ENCODE peak calls at places on chromosome 19, in four cellular contexts. One of them, this sample, is unnamed.

GRCh38 chr19:35063940-35064818 is 22.7 kb downstream of the HPN start:
- DNase-seq in H1: no peak
- DNase-seq in tibial artery: no peak
- DNase-seq in activated CD4-positive, alpha-beta T cell treated with anti-CD3 and anti-CD28 coated beads for 4 hours: no peak
- DNase-seq in this sample: no peak

GRCh38 chr19:2431318-2432055 is 4.1 kb upstream of the TIMM13 start:
- DNase-seq in H1: no peak
- DNase-seq in tibial artery: no peak
- DNase-seq in activated CD4-positive, alpha-beta T cell treated with anti-CD3 and anti-CD28 coated beads for 4 hours: no peak
- DNase-seq in this sample: no peak

GRCh38 chr19:49064768-49065611 is at the start of gene NTF4:
- DNase-seq in activated CD4-positive, alpha-beta T cell treated with anti-CD3 and anti-CD28 coated beads for 4 hours: no peak
- DNase-seq in tibial artery: no peak
- DNase-seq in H1: no peak
- DNase-seq in this sample: peak

GRCh38 chr19:4969292-4969771 is 419 bp downstream of the KDM4B start:
- DNase-seq in activated CD4-positive, alpha-beta T cell treated with anti-CD3 and anti-CD28 coated beads for 4 hours: no peak
- DNase-seq in H1: no peak
- DNase-seq in tibial artery: no peak
- DNase-seq in this sample: no peak

GRCh38 chr19:45439569-45440258 is 16.0 kb upstream of the ERCC1 start:
- DNase-seq in activated CD4-positive, alpha-beta T cell treated with anti-CD3 and anti-CD28 coated beads for 4 hours: peak
- DNase-seq in tibial artery: peak
- DNase-seq in H1: no peak
- DNase-seq in this sample: peak

GRCh38 chr19:45126654-45127053 is 33.7 kb downstream of the PPP1R37 start:
- DNase-seq in H1: no peak
- DNase-seq in tibial artery: no peak
- DNase-seq in activated CD4-positive, alpha-beta T cell treated with anti-CD3 and anti-CD28 coated beads for 4 hours: no peak
- DNase-seq in this sample: no peak

GRCh38 chr19:13241321-13242104 is 91.3 kb downstream of the IER2 start:
- DNase-seq in tibial artery: no peak
- DNase-seq in H1: no peak
- DNase-seq in activated CD4-positive, alpha-beta T cell treated with anti-CD3 and anti-CD28 coated beads for 4 hours: peak
- DNase-seq in this sample: peak

GRCh38 chr19:39409207-39409885 is 2.7 kb downstream of the ZFP36 start:
- DNase-seq in activated CD4-positive, alpha-beta T cell treated with anti-CD3 and anti-CD28 coated beads for 4 hours: peak
- DNase-seq in tibial artery: peak
- DNase-seq in H1: peak
- DNase-seq in this sample: peak

GRCh38 chr19:35317464-35318043 is 11.4 kb upstream of the CD22 start:
- DNase-seq in activated CD4-positive, alpha-beta T cell treated with anti-CD3 and anti-CD28 coated beads for 4 hours: no peak
- DNase-seq in tibial artery: no peak
- DNase-seq in H1: no peak
- DNase-seq in this sample: no peak

GRCh38 chr19:51546650-51547396 is 15.4 kb upstream of the SIGLEC6 start:
- DNase-seq in H1: no peak
- DNase-seq in activated CD4-positive, alpha-beta T cell treated with anti-CD3 and anti-CD28 coated beads for 4 hours: no peak
- DNase-seq in tibial artery: no peak
- DNase-seq in this sample: no peak

GRCh38 chr19:46717716-46718143 is 816 bp upstream of the PRKD2 start:
- DNase-seq in H1: no peak
- DNase-seq in activated CD4-positive, alpha-beta T cell treated with anti-CD3 and anti-CD28 coated beads for 4 hours: no peak
- DNase-seq in tibial artery: no peak
- DNase-seq in this sample: peak

GRCh38 chr19:16066611-16067104 is 9.6 kb upstream of the TPM4 start:
- DNase-seq in tibial artery: peak
- DNase-seq in H1: no peak
- DNase-seq in activated CD4-positive, alpha-beta T cell treated with anti-CD3 and anti-CD28 coated beads for 4 hours: peak
- DNase-seq in this sample: peak

GRCh38 chr19:30556230-30556711 is 184.1 kb downstream of the ZNF536 start:
- DNase-seq in tibial artery: peak
- DNase-seq in activated CD4-positive, alpha-beta T cell treated with anti-CD3 and anti-CD28 coated beads for 4 hours: no peak
- DNase-seq in H1: no peak
- DNase-seq in this sample: no peak

GRCh38 chr19:15640294-15640903 is at the start of gene CYP4F3:
- DNase-seq in activated CD4-positive, alpha-beta T cell treated with anti-CD3 and anti-CD28 coated beads for 4 hours: no peak
- DNase-seq in H1: no peak
- DNase-seq in tibial artery: no peak
- DNase-seq in this sample: peak

GRCh38 chr19:49786432-49786831 is 19.6 kb downstream of the AP2A1 start:
- DNase-seq in tibial artery: peak
- DNase-seq in H1: no peak
- DNase-seq in activated CD4-positive, alpha-beta T cell treated with anti-CD3 and anti-CD28 coated beads for 4 hours: no peak
- DNase-seq in this sample: no peak

GRCh38 chr19:19403373-19403901 is 2.0 kb upstream of the GATAD2A start:
- DNase-seq in activated CD4-positive, alpha-beta T cell treated with anti-CD3 and anti-CD28 coated beads for 4 hours: peak
- DNase-seq in tibial artery: no peak
- DNase-seq in H1: no peak
- DNase-seq in this sample: no peak

GRCh38 chr19:44796701-44797115 is 12.2 kb upstream of the BCAM start:
- DNase-seq in H1: no peak
- DNase-seq in tibial artery: no peak
- DNase-seq in activated CD4-positive, alpha-beta T cell treated with anti-CD3 and anti-CD28 coated beads for 4 hours: no peak
- DNase-seq in this sample: no peak

GRCh38 chr19:40705950-40706619 is 10.6 kb downstream of the COQ8B start:
- DNase-seq in H1: no peak
- DNase-seq in tibial artery: no peak
- DNase-seq in activated CD4-positive, alpha-beta T cell treated with anti-CD3 and anti-CD28 coated beads for 4 hours: no peak
- DNase-seq in this sample: no peak

GRCh38 chr19:20247016-20247683 is 80.1 kb downstream of the ZNF486 start:
- DNase-seq in tibial artery: no peak
- DNase-seq in H1: no peak
- DNase-seq in activated CD4-positive, alpha-beta T cell treated with anti-CD3 and anti-CD28 coated beads for 4 hours: peak
- DNase-seq in this sample: no peak

GRCh38 chr19:10747271-10747670 is 29.4 kb downstream of the DNM2 start:
- DNase-seq in H1: no peak
- DNase-seq in activated CD4-positive, alpha-beta T cell treated with anti-CD3 and anti-CD28 coated beads for 4 hours: no peak
- DNase-seq in tibial artery: no peak
- DNase-seq in this sample: peak

GRCh38 chr19:40907968-40908735 is 26.1 kb upstream of the CYP2A7 start:
- DNase-seq in tibial artery: no peak
- DNase-seq in activated CD4-positive, alpha-beta T cell treated with anti-CD3 and anti-CD28 coated beads for 4 hours: peak
- DNase-seq in H1: no peak
- DNase-seq in this sample: no peak

GRCh38 chr19:48121909-48122371 is 11.3 kb upstream of the PLA2G4C start:
- DNase-seq in activated CD4-positive, alpha-beta T cell treated with anti-CD3 and anti-CD28 coated beads for 4 hours: no peak
- DNase-seq in H1: no peak
- DNase-seq in tibial artery: no peak
- DNase-seq in this sample: no peak

GRCh38 chr19:4795400-4795799 is 3.9 kb downstream of the FEM1A start:
- DNase-seq in tibial artery: no peak
- DNase-seq in H1: no peak
- DNase-seq in activated CD4-positive, alpha-beta T cell treated with anti-CD3 and anti-CD28 coated beads for 4 hours: no peak
- DNase-seq in this sample: no peak

GRCh38 chr19:2719910-2720776 is 1.0 kb downstream of the DIRAS1 start:
- DNase-seq in activated CD4-positive, alpha-beta T cell treated with anti-CD3 and anti-CD28 coated beads for 4 hours: no peak
- DNase-seq in H1: no peak
- DNase-seq in tibial artery: no peak
- DNase-seq in this sample: no peak

GRCh38 chr19:36489920-36490415 is 607 bp upstream of the ZNF566 start:
- DNase-seq in H1: peak
- DNase-seq in activated CD4-positive, alpha-beta T cell treated with anti-CD3 and anti-CD28 coated beads for 4 hours: no peak
- DNase-seq in tibial artery: peak
- DNase-seq in this sample: peak

GRCh38 chr19:34645551-34645950 is 31.4 kb downstream of the SCGB2B2 start:
- DNase-seq in H1: no peak
- DNase-seq in tibial artery: no peak
- DNase-seq in activated CD4-positive, alpha-beta T cell treated with anti-CD3 and anti-CD28 coated beads for 4 hours: no peak
- DNase-seq in this sample: no peak

GRCh38 chr19:41575998-41576397 is at the start of gene CEACAM21:
- DNase-seq in H1: no peak
- DNase-seq in tibial artery: no peak
- DNase-seq in activated CD4-positive, alpha-beta T cell treated with anti-CD3 and anti-CD28 coated beads for 4 hours: peak
- DNase-seq in this sample: peak

GRCh38 chr19:5038631-5039271 is 69.8 kb downstream of the KDM4B start:
- DNase-seq in H1: no peak
- DNase-seq in tibial artery: no peak
- DNase-seq in activated CD4-positive, alpha-beta T cell treated with anti-CD3 and anti-CD28 coated beads for 4 hours: no peak
- DNase-seq in this sample: no peak

GRCh38 chr19:55693336-55693974 is 18.4 kb downstream of the EPN1 start:
- DNase-seq in tibial artery: peak
- DNase-seq in H1: no peak
- DNase-seq in activated CD4-positive, alpha-beta T cell treated with anti-CD3 and anti-CD28 coated beads for 4 hours: no peak
- DNase-seq in this sample: no peak

GRCh38 chr19:7901337-7901736 is 2.3 kb upstream of the MAP2K7 start:
- DNase-seq in tibial artery: no peak
- DNase-seq in H1: no peak
- DNase-seq in activated CD4-positive, alpha-beta T cell treated with anti-CD3 and anti-CD28 coated beads for 4 hours: no peak
- DNase-seq in this sample: no peak

GRCh38 chr19:1266116-1266817 is 2.9 kb upstream of the CIRBP start:
- DNase-seq in activated CD4-positive, alpha-beta T cell treated with anti-CD3 and anti-CD28 coated beads for 4 hours: peak
- DNase-seq in H1: no peak
- DNase-seq in tibial artery: peak
- DNase-seq in this sample: peak

GRCh38 chr19:41307090-41307875 is 2.7 kb upstream of the CCDC97 start:
- DNase-seq in tibial artery: no peak
- DNase-seq in H1: no peak
- DNase-seq in activated CD4-positive, alpha-beta T cell treated with anti-CD3 and anti-CD28 coated beads for 4 hours: no peak
- DNase-seq in this sample: no peak

GRCh38 chr19:38057954-38058690 is 151.1 kb downstream of the SIPA1L3 start:
- DNase-seq in activated CD4-positive, alpha-beta T cell treated with anti-CD3 and anti-CD28 coated beads for 4 hours: no peak
- DNase-seq in tibial artery: no peak
- DNase-seq in H1: no peak
- DNase-seq in this sample: peak

GRCh38 chr19:12774588-12775555 is at the start of gene HOOK2:
- DNase-seq in H1: no peak
- DNase-seq in activated CD4-positive, alpha-beta T cell treated with anti-CD3 and anti-CD28 coated beads for 4 hours: no peak
- DNase-seq in tibial artery: peak
- DNase-seq in this sample: peak

GRCh38 chr19:17001603-17002183 is 24.9 kb downstream of the CPAMD8 start:
- DNase-seq in tibial artery: no peak
- DNase-seq in activated CD4-positive, alpha-beta T cell treated with anti-CD3 and anti-CD28 coated beads for 4 hours: peak
- DNase-seq in H1: no peak
- DNase-seq in this sample: peak

GRCh38 chr19:14381689-14382474 is 638 bp downstream of the ADGRE5 start:
- DNase-seq in tibial artery: peak
- DNase-seq in activated CD4-positive, alpha-beta T cell treated with anti-CD3 and anti-CD28 coated beads for 4 hours: peak
- DNase-seq in H1: no peak
- DNase-seq in this sample: peak

GRCh38 chr19:17755977-17756670 is 4.8 kb downstream of the FCHO1 start:
- DNase-seq in activated CD4-positive, alpha-beta T cell treated with anti-CD3 and anti-CD28 coated beads for 4 hours: no peak
- DNase-seq in tibial artery: no peak
- DNase-seq in H1: no peak
- DNase-seq in this sample: no peak